ENCODE peak calls at places on chromosomes 7 and 10, in nine cellular contexts. N, A, B, F, T, G, Z, Y and X are unnamed samples.
A peak's percentile ranks its signal among the peaks of the same experiment; 100 is the strongest.

GRCh38 chr10:127535802-127536515 is 13.2 kb upstream of the NPS start:
- DNase-seq in F (no peak), Z (no peak), G (no peak), Y (no peak), B (no peak), N (no peak), T (no peak), A (no peak), X (no peak)

GRCh38 chr7:32495298-32496051 is at the start of gene AVL9:
- DNase-seq in Z (peak; percentile 100), Y (peak; percentile 99), N (peak; percentile 97), A (peak; percentile 93), T (peak; percentile 90), F (peak; percentile 97), B (peak; percentile 95), G (peak; percentile 97), X (peak; percentile 98)

GRCh38 chr10:11378835-11379234 is 232.6 kb downstream of the USP6NL start:
- DNase-seq in G (no peak), Z (no peak), Y (no peak), N (no peak), T (no peak), B (no peak), A (no peak), F (no peak), X (peak; percentile 33)

GRCh38 chr10:17910144-17910789 is 41.5 kb upstream of the SLC39A12 start:
- DNase-seq in G (peak; percentile 51), T (peak; percentile 46), B (no peak), Z (no peak), N (peak; percentile 49), F (peak; percentile 64), A (peak; percentile 63), Y (peak; percentile 44), X (peak; percentile 29)

GRCh38 chr10:54010337-54010736 is 790.7 kb downstream of the PCDH15 start:
- DNase-seq in G (no peak), A (no peak), B (no peak), N (no peak), F (no peak), Z (no peak), Y (no peak), T (no peak), X (no peak)

GRCh38 chr7:55277916-55278315 is 87.2 kb upstream of the LANCL2 start:
- DNase-seq in Z (no peak), N (no peak), Y (no peak), A (no peak), T (no peak), B (no peak), F (no peak), G (no peak), X (no peak)

GRCh38 chr7:66281678-66282593 is 76.8 kb downstream of the TPST1 start:
- DNase-seq in G (peak; percentile 28), T (peak; percentile 13), A (peak; percentile 98), Y (no peak), N (no peak), F (peak; percentile 46), B (peak; percentile 14), Z (peak; percentile 67), X (peak; percentile 56)

GRCh38 chr10:89206402-89207180 is 526 bp downstream of the CH25H start:
- DNase-seq in B (no peak), A (peak; percentile 24), T (no peak), G (peak; percentile 53), N (peak; percentile 77), F (no peak), Z (peak; percentile 85), Y (peak; percentile 18), X (peak; percentile 31)

GRCh38 chr10:14414901-14415300 is 84.2 kb upstream of the FRMD4A start:
- DNase-seq in G (no peak), B (no peak), Z (no peak), F (no peak), T (no peak), A (peak; percentile 85), Y (no peak), N (no peak), X (no peak)

GRCh38 chr10:132335189-132336063 is 3.4 kb downstream of the LRRC27 start:
- DNase-seq in B (no peak), Y (peak; percentile 29), G (no peak), F (no peak), A (no peak), N (no peak), Z (peak; percentile 74), T (no peak), X (no peak)

DNA sequence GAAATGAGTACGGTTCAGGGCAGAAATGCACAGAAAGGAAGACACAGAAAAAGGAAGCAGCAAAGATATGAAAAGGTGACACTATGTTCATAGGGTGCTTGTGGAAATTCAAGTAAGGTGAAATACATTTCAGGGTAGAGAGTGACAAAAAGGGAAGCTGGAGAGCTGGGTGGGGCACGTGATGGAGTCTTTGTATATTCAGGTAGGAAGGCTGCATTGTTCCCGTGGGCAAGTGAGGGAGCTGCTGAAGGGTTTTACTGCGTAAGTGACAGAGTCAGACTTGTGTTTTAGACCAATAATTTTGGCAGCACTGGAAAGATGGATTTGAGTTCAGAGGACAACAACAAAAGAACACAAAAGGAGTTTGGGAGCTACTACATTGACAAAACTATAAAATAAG is 35.3 kb upstream of the ANK3 start:
- DNase-seq in B (no peak), Y (no peak), Z (no peak), G (no peak), F (no peak), N (no peak), T (no peak), A (no peak), X (no peak)
- H3K4me1 ChIP-seq in B (peaks cover 15% of the 10 kb centered on the region), Y (no peaks in the 10 kb centered on the region), Z (no peaks in the 10 kb centered on the region), G (no peaks in the 10 kb centered on the region), F (no peaks in the 10 kb centered on the region), N (peaks cover 3% of the 10 kb centered on the region), T (peaks cover 7% of the 10 kb centered on the region), A (peaks cover 12% of the 10 kb centered on the region), X (no peaks in the 10 kb centered on the region)

DNA sequence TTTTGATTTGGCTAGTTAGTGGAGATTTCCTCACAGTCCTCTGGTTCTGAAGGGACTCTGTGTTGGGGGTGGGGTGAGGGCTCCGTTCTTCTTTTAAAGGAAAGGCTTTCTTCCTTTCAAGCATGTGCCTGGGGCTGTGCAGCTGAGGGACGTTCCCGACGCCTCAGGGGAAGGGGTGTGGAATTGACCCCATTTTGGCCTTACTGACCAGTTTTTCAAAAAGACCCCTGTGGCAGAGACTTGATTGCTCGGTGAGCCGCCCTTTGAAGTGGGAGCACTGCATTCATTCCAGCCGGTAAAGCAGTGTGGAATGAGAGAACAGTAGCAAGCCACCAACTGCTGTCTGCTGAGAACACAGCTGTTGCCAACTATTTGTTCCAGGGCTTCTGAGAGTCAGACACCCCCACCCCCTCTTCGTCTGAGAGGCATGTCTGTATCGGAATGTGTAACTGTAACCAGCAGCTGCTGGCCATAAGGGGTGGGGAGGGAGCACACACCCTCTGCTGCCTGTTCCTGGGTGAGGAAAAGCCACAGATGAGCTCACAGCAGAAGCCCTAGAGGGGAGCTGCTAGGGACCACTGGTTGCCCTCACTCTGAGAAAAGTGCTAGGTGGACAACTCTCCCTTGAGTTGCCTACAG is 33.1 kb downstream of the WBP1L start:
- DNase-seq in G (peak; percentile 86), A (peak; percentile 98), Z (no peak), Y (peak; percentile 71), T (no peak), B (peak; percentile 57), N (peak; percentile 67), F (peak; percentile 88), X (peak; percentile 87)
- TF ChIP-seq POLR2A in G (peak; percentile 12), A (peak; percentile 84), Z (no peak), Y (peak; percentile 41), T (no peak), B (peak; percentile 26), N (no peak), F (no peak), X (no peak)

GRCh38 chr7:141024668-141025067 is 9.9 kb upstream of the MRPS33 start:
- DNase-seq in T (no peak), Y (no peak), N (no peak), F (no peak), B (no peak), A (no peak), G (no peak), Z (no peak), X (no peak)

GRCh38 chr7:141023305-141023704 is 8.6 kb upstream of the MRPS33 start:
- DNase-seq in G (no peak), B (no peak), F (no peak), A (no peak), T (no peak), N (no peak), Y (no peak), Z (no peak), X (no peak)

GRCh38 chr7:141027043-141027442 is 12.3 kb upstream of the MRPS33 start:
- DNase-seq in F (no peak), N (no peak), Z (no peak), G (no peak), Y (no peak), A (no peak), B (no peak), T (no peak), X (no peak)

GRCh38 chr7:141028767-141029166 is 14.0 kb upstream of the MRPS33 start:
- DNase-seq in G (no peak), Z (no peak), N (no peak), B (no peak), T (no peak), A (no peak), F (no peak), Y (no peak), X (no peak)
- H3K4me1 ChIP-seq in G (no peaks in the 10 kb centered on the region), Z (no peaks in the 10 kb centered on the region), N (no peaks in the 10 kb centered on the region), B (no peaks in the 10 kb centered on the region), T (no peaks in the 10 kb centered on the region), A (no peaks in the 10 kb centered on the region), F (no peaks in the 10 kb centered on the region), Y (no peaks in the 10 kb centered on the region), X (no peaks in the 10 kb centered on the region)

GRCh38 chr10:119541459-119542356 is 811 bp downstream of the RGS10 start:
- DNase-seq in Y (peak; percentile 28), N (peak; percentile 55), G (no peak), Z (peak; percentile 87), A (no peak), T (no peak), F (peak; percentile 32), B (no peak), X (peak; percentile 54)

GRCh38 chr10:119543814-119544642 is 1.5 kb upstream of the RGS10 start:
- DNase-seq in T (no peak), N (peak; percentile 54), B (no peak), A (no peak), G (no peak), Y (no peak), F (peak; percentile 54), Z (no peak), X (no peak)

GRCh38 chr10:119541046-119541445 is 1.5 kb downstream of the RGS10 start:
- DNase-seq in Y (no peak), G (no peak), B (no peak), Z (no peak), T (no peak), F (no peak), A (peak; percentile 40), N (no peak), X (no peak)

GRCh38 chr10:119542990-119543813 is 683 bp upstream of the RGS10 start:
- DNase-seq in Y (peak; percentile 66), B (peak; percentile 19), N (no peak), A (peak; percentile 49), F (peak; percentile 54), Z (peak; percentile 89), T (no peak), G (peak; percentile 57), X (peak; percentile 54)

DNA sequence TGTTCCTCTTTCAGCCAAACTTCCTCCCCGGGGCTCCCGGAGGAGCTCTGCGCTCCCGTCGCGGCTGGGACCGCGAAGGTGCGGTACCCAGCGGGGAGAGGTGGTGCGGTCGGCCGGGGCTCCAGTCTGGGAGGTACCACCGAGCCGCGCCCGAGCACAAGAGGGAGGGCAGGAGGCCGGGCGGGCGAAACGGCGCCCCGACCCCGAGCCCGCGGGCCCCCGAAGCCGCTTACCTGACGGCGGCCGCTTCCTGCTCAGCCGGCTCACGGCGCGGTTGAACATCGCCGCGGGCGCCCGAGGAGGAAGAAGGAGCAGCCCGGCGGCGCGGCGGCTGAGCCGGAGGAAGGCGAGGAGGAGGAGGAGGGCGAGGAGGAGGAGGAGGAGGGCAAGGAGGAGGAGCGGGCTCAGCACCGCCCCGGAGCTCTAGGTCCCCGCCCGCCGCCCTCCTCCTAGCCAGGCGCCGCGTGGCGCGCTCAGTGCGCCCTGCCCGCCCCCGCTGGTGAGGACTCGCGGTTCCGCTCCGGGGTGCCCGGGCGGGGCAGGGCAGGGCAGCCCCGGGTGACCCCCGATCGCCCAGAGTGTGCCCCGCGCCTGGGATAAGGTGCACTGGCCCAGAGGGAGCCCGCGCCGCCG is at the start of gene RGS10:
- DNase-seq in Z (peak; percentile 94), G (peak; percentile 68), Y (peak; percentile 86), F (peak; percentile 80), A (peak; percentile 72), T (peak; percentile 56), N (peak; percentile 84), B (peak; percentile 67), X (peak; percentile 84)
- TF ChIP-seq POLR2A in Z (no peak), G (peak; percentile 42), Y (peak; percentile 63), F (peak; percentile 62), A (peak; percentile 55), T (peak; percentile 86), N (no peak), B (peak; percentile 73), X (peak; percentile 31)